ENCODE peak calls at places on chromosomes 6 and 20, in five cellular contexts. S, N, C, Z and A are unnamed samples.

GRCh38 chr6:130362128-130362527 is 3.7 kb upstream of the TMEM200A start:
- DNase-seq in S (no peak), N (no peak), C (no peak), Z (no peak), A (no peak)

GRCh38 chr6:119158057-119158848 is 79.8 kb upstream of the FAM184A start:
- DNase-seq in S (no peak), N (no peak), C (peak; percentile 82), Z (peak; percentile 91), A (no peak)

GRCh38 chr6:21305827-21306469 is 287.6 kb upstream of the SOX4 start:
- DNase-seq in S (no peak), N (no peak), C (peak; percentile 93), Z (peak; percentile 84), A (peak; percentile 35)

GRCh38 chr6:151263967-151264366 is 24.2 kb downstream of the AKAP12 start:
- DNase-seq in S (no peak), N (no peak), C (peak; percentile 34), Z (peak; percentile 54), A (no peak)

GRCh38 chr6:44373787-44374186 is 13.7 kb upstream of the CDC5L start:
- DNase-seq in S (no peak), N (no peak), C (no peak), Z (no peak), A (no peak)

GRCh38 chr20:44035924-44036323 is 121.3 kb downstream of the TOX2 start:
- DNase-seq in S (peak; percentile 61), N (no peak), C (no peak), Z (no peak), A (no peak)

GRCh38 chr20:35992713-35993335 is 24.4 kb downstream of the CNBD2 start:
- DNase-seq in S (peak; percentile 79), N (peak; percentile 49), C (peak; percentile 68), Z (peak; percentile 74), A (peak; percentile 76)

GRCh38 chr6:83431545-83432165 is 804 bp upstream of the ME1 start:
- DNase-seq in S (no peak), N (peak; percentile 44), C (no peak), Z (no peak), A (no peak)

GRCh38 chr6:6474170-6474920 is 114.2 kb upstream of the LY86 start:
- DNase-seq in S (no peak), N (no peak), C (no peak), Z (no peak), A (no peak)

GRCh38 chr6:158441639-158442308 is 118.1 kb upstream of the TMEM181 start:
- DNase-seq in S (no peak), N (no peak), C (peak; percentile 11), Z (peak; percentile 75), A (no peak)

GRCh38 chr6:108419934-108420609 is 125.2 kb downstream of the AFG1L start:
- DNase-seq in S (no peak), N (no peak), C (no peak), Z (no peak), A (no peak)

GRCh38 chr20:42308980-42309524 is 690.9 kb upstream of the CHD6 start:
- DNase-seq in S (no peak), N (no peak), C (no peak), Z (no peak), A (no peak)

GRCh38 chr20:37570419-37570818 is 42.7 kb upstream of the BLCAP start:
- DNase-seq in S (no peak), N (no peak), C (no peak), Z (no peak), A (no peak)

GRCh38 chr20:10795286-10796026 is 121.7 kb upstream of the JAG1 start:
- DNase-seq in S (no peak), N (no peak), C (no peak), Z (no peak), A (no peak)

GRCh38 chr6:170286246-170286933 is 4.5 kb downstream of the DLL1 start:
- DNase-seq in S (peak; percentile 76), N (no peak), C (no peak), Z (peak; percentile 78), A (no peak)

GRCh38 chr6:167689751-167690150 is 137.0 kb upstream of the AFDN start:
- DNase-seq in S (no peak), N (no peak), C (no peak), Z (peak; percentile 37), A (no peak)

GRCh38 chr6:167691566-167692312 is 135.0 kb upstream of the AFDN start:
- DNase-seq in S (no peak), N (no peak), C (no peak), Z (no peak), A (no peak)

GRCh38 chr6:167688123-167688522 is 138.6 kb upstream of the AFDN start:
- DNase-seq in S (peak; percentile 54), N (no peak), C (no peak), Z (no peak), A (no peak)

GRCh38 chr6:167687035-167687720 is 139.5 kb upstream of the AFDN start:
- DNase-seq in S (peak; percentile 37), N (no peak), C (no peak), Z (no peak), A (no peak)

DNA sequence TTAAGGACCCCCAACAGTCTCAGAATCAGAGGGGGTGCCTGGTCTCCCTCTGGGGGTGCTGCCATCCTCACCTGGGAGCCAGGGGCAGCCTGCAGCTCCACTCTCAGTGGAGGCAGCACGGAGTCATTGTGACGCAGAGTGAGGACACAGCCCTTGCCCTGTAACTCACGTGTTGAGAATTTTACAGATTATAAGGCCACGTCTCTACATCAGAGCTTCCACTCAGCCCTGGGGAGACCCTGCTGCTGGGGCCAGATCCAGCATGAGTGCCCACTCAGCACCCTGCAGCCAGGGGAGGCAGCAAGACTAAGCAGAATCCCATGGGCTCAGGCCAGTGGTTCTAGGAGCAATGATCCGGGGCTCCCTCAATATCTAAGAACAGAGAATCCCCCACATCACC is 137.4 kb upstream of the AFDN start:
- DNase-seq in S (no peak), N (no peak), C (no peak), Z (no peak), A (no peak)
- TF ChIP-seq CTCF in S (no peak), N (no peak), C (no peak), Z (no peak), A (no peak)

GRCh38 chr20:56736285-56736857 is 107.3 kb downstream of the TFAP2C start:
- DNase-seq in S (no peak), N (no peak), C (no peak), Z (no peak), A (no peak)

GRCh38 chr20:56733967-56734366 is 104.9 kb downstream of the TFAP2C start:
- DNase-seq in S (no peak), N (no peak), C (no peak), Z (no peak), A (no peak)

GRCh38 chr20:56731041-56731440 is 101.9 kb downstream of the TFAP2C start:
- DNase-seq in S (no peak), N (no peak), C (no peak), Z (no peak), A (no peak)

GRCh38 chr20:56731496-56731895 is 102.4 kb downstream of the TFAP2C start:
- DNase-seq in S (no peak), N (no peak), C (no peak), Z (no peak), A (no peak)

DNA sequence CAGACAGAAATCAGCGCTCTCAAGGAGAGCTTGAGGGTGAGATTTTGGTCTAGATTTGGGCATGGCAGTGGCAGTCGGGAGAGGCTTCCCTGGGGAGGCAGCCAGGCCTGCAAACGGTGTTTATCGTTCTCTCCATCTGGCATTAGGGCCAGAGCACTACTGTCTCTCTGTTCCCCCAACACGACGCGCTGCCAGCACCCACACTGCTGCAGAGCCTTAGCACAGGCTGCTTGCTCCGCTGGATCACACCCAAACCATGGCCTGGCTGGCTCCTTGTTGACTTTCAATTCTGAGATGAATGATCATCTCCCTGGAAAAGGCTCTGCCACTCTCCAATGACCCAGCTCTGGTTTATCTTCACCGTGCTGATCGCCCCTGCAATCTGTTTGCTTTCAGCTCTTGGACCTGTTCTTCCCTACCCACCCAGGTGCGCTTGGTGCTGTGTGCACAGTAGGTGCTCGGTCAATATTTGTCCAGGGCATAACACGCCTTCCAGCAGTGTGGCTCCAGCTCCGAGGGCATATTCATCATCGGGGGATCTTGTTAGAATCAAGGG is 106.1 kb downstream of the TFAP2C start:
- DNase-seq in S (no peak), N (no peak), C (no peak), Z (no peak), A (no peak)
- TF ChIP-seq CTCF in S (no peak), N (no peak), C (no peak), Z (no peak), A (no peak)

DNA sequence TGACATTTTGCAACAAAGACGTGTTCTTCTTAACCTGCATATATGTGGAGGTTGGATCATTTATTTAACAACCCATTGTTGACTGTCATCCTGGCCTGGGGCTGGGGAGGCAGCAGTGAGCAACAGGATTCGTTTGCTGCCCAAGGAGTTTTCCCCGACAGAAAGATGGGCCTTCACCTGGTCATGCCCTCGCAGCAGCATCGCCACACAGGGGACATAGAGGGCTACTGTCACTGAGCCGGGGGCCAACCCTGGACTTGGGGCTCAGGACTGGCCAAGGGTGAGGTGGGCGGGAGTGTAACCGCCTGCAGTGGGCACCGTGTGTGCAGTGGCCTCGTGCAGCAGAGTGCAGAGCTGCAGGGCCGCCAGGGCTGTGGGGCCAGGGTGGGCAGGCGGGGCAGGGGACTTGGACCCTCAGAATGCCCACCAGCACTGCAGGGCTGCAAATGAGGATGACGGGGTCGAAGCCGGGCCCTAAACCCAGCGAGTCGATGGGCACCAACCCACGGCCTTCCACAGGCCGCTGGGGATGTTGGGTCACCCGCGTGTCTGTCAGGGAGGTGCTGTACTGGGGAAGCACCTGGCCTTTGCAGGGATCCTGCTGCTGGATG is 11.8 kb downstream of the DUSP22 start:
- DNase-seq in S (peak; percentile 81), N (no peak), C (no peak), Z (no peak), A (no peak)
- TF ChIP-seq CTCF in S (no peak), N (peak; percentile 33), C (no peak), Z (no peak), A (no peak)

GRCh38 chr6:33297406-33297955 is 1.3 kb downstream of the RGL2 start:
- DNase-seq in S (peak; percentile 87), N (no peak), C (no peak), Z (no peak), A (peak; percentile 93)

GRCh38 chr6:33298773-33299236 is at the start of gene RGL2:
- DNase-seq in S (peak; percentile 98), N (no peak), C (peak; percentile 55), Z (peak; percentile 80), A (peak; percentile 79)

GRCh38 chr6:33299237-33299944 is 649 bp upstream of the RGL2 start:
- DNase-seq in S (peak; percentile 97), N (peak; percentile 80), C (peak; percentile 89), Z (peak; percentile 95), A (peak; percentile 97)

GRCh38 chr6:33296797-33297405 is 1.8 kb downstream of the RGL2 start:
- DNase-seq in S (no peak), N (no peak), C (no peak), Z (no peak), A (no peak)

DNA sequence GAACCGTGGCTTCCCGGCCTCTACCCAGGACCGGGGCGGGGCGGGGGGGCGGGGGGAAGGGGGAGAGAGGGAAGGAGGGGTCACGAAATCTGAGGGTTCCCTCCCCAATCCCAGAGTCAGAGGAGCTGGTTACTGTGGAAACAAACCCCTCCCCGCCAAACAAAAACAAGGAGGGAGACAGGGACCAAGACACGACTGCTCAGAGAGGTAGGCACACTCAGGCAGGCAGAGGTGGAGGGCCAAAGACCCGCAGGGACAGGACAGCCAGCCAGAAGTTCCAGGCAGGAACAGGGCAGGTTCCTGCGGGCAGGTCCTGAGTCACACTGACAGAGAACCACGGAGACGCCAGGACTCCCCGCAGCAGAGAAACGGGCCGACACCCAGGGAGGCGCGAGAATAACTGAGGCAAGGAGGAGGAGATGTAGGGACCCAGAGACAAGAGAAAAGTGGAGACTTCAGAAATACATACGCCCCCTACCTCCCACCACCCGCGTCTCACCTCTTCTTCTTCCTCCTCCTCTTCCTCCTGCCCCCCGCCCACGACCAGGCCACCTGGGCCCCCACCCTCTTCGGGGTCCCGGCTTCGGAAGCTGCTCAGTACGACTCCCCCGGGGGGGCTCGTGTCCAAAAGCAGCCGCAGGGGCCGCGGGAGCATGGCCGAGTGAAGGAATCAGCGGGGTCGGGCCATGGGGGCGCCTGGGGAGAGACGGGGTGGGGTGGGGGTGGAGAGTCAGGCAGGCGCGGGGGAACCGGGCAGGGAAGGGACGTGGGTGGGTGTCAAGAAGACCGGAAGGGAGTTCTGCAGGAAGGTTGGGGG is 578 bp downstream of the RGL2 start:
- DNase-seq in S (peak; percentile 90), N (peak; percentile 80), C (peak; percentile 78), Z (peak; percentile 91), A (peak; percentile 87)
- TF ChIP-seq CTCF in S (no peak), N (no peak), C (no peak), Z (no peak), A (no peak)